ENCODE peak calls at places on chromosomes 3 and 15, in five cellular contexts. I is Ammon's horn, X is psoas muscle, F is heart right ventricle, A is NCI-H1105. Y is an unnamed sample.

GRCh38 chr3:174016186-174016585 is 618.6 kb downstream of the NLGN1 start:
- DNase-seq in I (no peak), X (no peak), F (no peak), A (no peak), Y (no peak)

GRCh38 chr15:101092186-101092866 is 159.5 kb downstream of the CHSY1 start:
- DNase-seq in I (no peak), X (no peak), F (no peak), A (no peak), Y (no peak)

GRCh38 chr3:130779031-130779430 is 32.4 kb upstream of the PIK3R4 start:
- DNase-seq in I (no peak), X (no peak), F (no peak), A (peak), Y (no peak)

GRCh38 chr3:16508591-16508995 is 4.9 kb downstream of the RFTN1 start:
- DNase-seq in I (no peak), X (no peak), F (no peak), A (no peak), Y (no peak)

GRCh38 chr15:47663106-47663505 is 54.2 kb upstream of the SEMA6D start:
- DNase-seq in I (no peak), X (no peak), F (no peak), A (no peak), Y (no peak)

GRCh38 chr3:69200384-69201068 is 78.1 kb upstream of the LMOD3 start:
- DNase-seq in I (no peak), X (no peak), F (peak), A (no peak), Y (peak)

GRCh38 chr15:80710635-80711553 is 15.8 kb downstream of the ABHD17C start:
- DNase-seq in I (no peak), X (no peak), F (no peak), A (no peak), Y (no peak)

GRCh38 chr3:50550079-50550736 is 17.3 kb downstream of the C3orf18 start:
- DNase-seq in I (peak), X (peak), F (peak), A (no peak), Y (no peak)

GRCh38 chr15:73127302-73127936 is 75.2 kb downstream of the NEO1 start:
- DNase-seq in I (peak), X (no peak), F (peak), A (peak), Y (no peak)

GRCh38 chr3:170721563-170721962 is 135.7 kb upstream of the SLC7A14 start:
- DNase-seq in I (no peak), X (no peak), F (no peak), A (no peak), Y (no peak)

GRCh38 chr3:174363256-174363655 is 495.9 kb upstream of the NAALADL2 start:
- DNase-seq in I (no peak), X (no peak), F (no peak), A (no peak), Y (no peak)

GRCh38 chr3:122183521-122183892 is at the start of gene CASR:
- DNase-seq in I (no peak), X (no peak), F (no peak), A (no peak), Y (no peak)

GRCh38 chr3:194255252-194256039 is 95.7 kb downstream of the CPN2 start:
- DNase-seq in I (peak), X (peak), F (peak), A (no peak), Y (no peak)

GRCh38 chr15:74633781-74634180 is 18.1 kb downstream of the CLK3 start:
- DNase-seq in I (no peak), X (no peak), F (no peak), A (no peak), Y (no peak)

GRCh38 chr15:41490355-41490754 is 3.3 kb upstream of the ITPKA start:
- DNase-seq in I (no peak), X (no peak), F (no peak), A (no peak), Y (no peak)

GRCh38 chr3:52494446-52494845 is 692 bp upstream of the STAB1 start:
- DNase-seq in I (no peak), X (no peak), F (no peak), A (peak), Y (no peak)

GRCh38 chr3:157487339-157487738 is 15.9 kb downstream of the VEPH1 start:
- DNase-seq in I (no peak), X (no peak), F (no peak), A (no peak), Y (no peak)

GRCh38 chr15:29126821-29127461 is 142.7 kb downstream of the NSMCE3 start:
- DNase-seq in I (no peak), X (no peak), F (no peak), A (no peak), Y (no peak)

GRCh38 chr3:104556372-104557078 is 810.2 kb upstream of the ALCAM start:
- DNase-seq in I (peak), X (no peak), F (no peak), A (no peak), Y (no peak)

GRCh38 chr15:83904107-83904720 is 250.3 kb downstream of the ADAMTSL3 start:
- DNase-seq in I (no peak), X (no peak), F (peak), A (no peak), Y (no peak)

GRCh38 chr3:62151591-62151990 is 221.8 kb downstream of the FEZF2 start:
- DNase-seq in I (no peak), X (no peak), F (no peak), A (no peak), Y (no peak)

Y was measured in DMS153.